ENCODE peak calls at places on chromosomes 2 and 18, in ten cellular contexts. One of them, this sample, is unnamed.

GRCh38 chr2:210199854-210200253 is 25.4 kb downstream of the ACADL start:
- DNase-seq in pancreas: no peak
- DNase-seq in SJSA1: no peak
- DNase-seq in ovary: no peak
- DNase-seq in H9: no peak
- DNase-seq in sigmoid colon: no peak
- DNase-seq in prostate gland: no peak
- DNase-seq in CD8-positive, alpha-beta T cell: no peak
- DNase-seq in mammary epithelial cell: no peak
- DNase-seq in suprapubic skin: no peak
- DNase-seq in this sample: no peak

GRCh38 chr2:194054262-194054767 is 1602.7 kb upstream of the SLC39A10 start:
- DNase-seq in prostate gland: no peak
- DNase-seq in sigmoid colon: no peak
- DNase-seq in ovary: no peak
- DNase-seq in CD8-positive, alpha-beta T cell: no peak
- DNase-seq in SJSA1: no peak
- DNase-seq in suprapubic skin: no peak
- DNase-seq in H9: no peak
- DNase-seq in pancreas: no peak
- DNase-seq in mammary epithelial cell: no peak
- DNase-seq in this sample: no peak

GRCh38 chr2:437772-438393 is 150.0 kb upstream of the ALKAL2 start:
- DNase-seq in prostate gland: no peak
- DNase-seq in H9: peak; percentile 24
- DNase-seq in suprapubic skin: no peak
- DNase-seq in SJSA1: no peak
- DNase-seq in sigmoid colon: no peak
- DNase-seq in ovary: no peak
- DNase-seq in pancreas: peak; percentile 60
- DNase-seq in CD8-positive, alpha-beta T cell: peak; percentile 72
- DNase-seq in mammary epithelial cell: no peak
- DNase-seq in this sample: no peak

GRCh38 chr2:159811232-159811631 is 13.2 kb upstream of the CD302 start:
- DNase-seq in prostate gland: no peak
- DNase-seq in sigmoid colon: no peak
- DNase-seq in suprapubic skin: no peak
- DNase-seq in SJSA1: no peak
- DNase-seq in ovary: no peak
- DNase-seq in H9: no peak
- DNase-seq in CD8-positive, alpha-beta T cell: no peak
- DNase-seq in pancreas: no peak
- DNase-seq in mammary epithelial cell: no peak
- DNase-seq in this sample: no peak

GRCh38 chr2:163800889-163801498 is 65.2 kb upstream of the FIGN start:
- DNase-seq in sigmoid colon: no peak
- DNase-seq in suprapubic skin: no peak
- DNase-seq in prostate gland: no peak
- DNase-seq in ovary: no peak
- DNase-seq in H9: no peak
- DNase-seq in CD8-positive, alpha-beta T cell: no peak
- DNase-seq in pancreas: no peak
- DNase-seq in mammary epithelial cell: no peak
- DNase-seq in SJSA1: peak; percentile 36
- DNase-seq in this sample: peak; percentile 8

GRCh38 chr2:223868005-223868404 is 30.6 kb upstream of the AP1S3 start:
- DNase-seq in CD8-positive, alpha-beta T cell: no peak
- DNase-seq in sigmoid colon: no peak
- DNase-seq in prostate gland: no peak
- DNase-seq in suprapubic skin: no peak
- DNase-seq in ovary: no peak
- DNase-seq in mammary epithelial cell: no peak
- DNase-seq in H9: no peak
- DNase-seq in pancreas: no peak
- DNase-seq in SJSA1: no peak
- DNase-seq in this sample: no peak

GRCh38 chr2:196331143-196331542 is 159.8 kb upstream of the STK17B start:
- DNase-seq in pancreas: no peak
- DNase-seq in H9: no peak
- DNase-seq in suprapubic skin: no peak
- DNase-seq in SJSA1: peak; percentile 59
- DNase-seq in CD8-positive, alpha-beta T cell: no peak
- DNase-seq in prostate gland: no peak
- DNase-seq in sigmoid colon: no peak
- DNase-seq in ovary: no peak
- DNase-seq in mammary epithelial cell: peak; percentile 21
- DNase-seq in this sample: peak; percentile 44

GRCh38 chr18:36012891-36013290 is 40.4 kb downstream of the RMP24 start:
- DNase-seq in mammary epithelial cell: no peak
- DNase-seq in H9: no peak
- DNase-seq in sigmoid colon: no peak
- DNase-seq in CD8-positive, alpha-beta T cell: no peak
- DNase-seq in suprapubic skin: no peak
- DNase-seq in SJSA1: no peak
- DNase-seq in pancreas: no peak
- DNase-seq in prostate gland: no peak
- DNase-seq in ovary: no peak
- DNase-seq in this sample: no peak

GRCh38 chr18:68847219-68847860 is 49.5 kb downstream of the CCDC102B start:
- DNase-seq in H9: no peak
- DNase-seq in CD8-positive, alpha-beta T cell: no peak
- DNase-seq in pancreas: no peak
- DNase-seq in ovary: no peak
- DNase-seq in mammary epithelial cell: no peak
- DNase-seq in SJSA1: no peak
- DNase-seq in prostate gland: no peak
- DNase-seq in sigmoid colon: no peak
- DNase-seq in suprapubic skin: no peak
- DNase-seq in this sample: peak; percentile 11

GRCh38 chr2:12081481-12082210 is 335.2 kb downstream of the LPIN1 start:
- DNase-seq in pancreas: no peak
- DNase-seq in sigmoid colon: no peak
- DNase-seq in CD8-positive, alpha-beta T cell: no peak
- DNase-seq in ovary: no peak
- DNase-seq in H9: no peak
- DNase-seq in mammary epithelial cell: no peak
- DNase-seq in suprapubic skin: no peak
- DNase-seq in SJSA1: no peak
- DNase-seq in prostate gland: no peak
- DNase-seq in this sample: no peak

GRCh38 chr2:85995648-85996529 is 107.1 kb upstream of the ST3GAL5 start:
- DNase-seq in suprapubic skin: peak; percentile 56
- DNase-seq in pancreas: no peak
- DNase-seq in sigmoid colon: peak; percentile 40
- DNase-seq in CD8-positive, alpha-beta T cell: no peak
- DNase-seq in H9: peak; percentile 17
- DNase-seq in prostate gland: no peak
- DNase-seq in mammary epithelial cell: no peak
- DNase-seq in ovary: peak; percentile 9
- DNase-seq in SJSA1: no peak
- DNase-seq in this sample: no peak

GRCh38 chr2:20198001-20198400 is 26.9 kb downstream of the SDC1 start:
- DNase-seq in suprapubic skin: no peak
- DNase-seq in SJSA1: no peak
- DNase-seq in sigmoid colon: no peak
- DNase-seq in H9: no peak
- DNase-seq in mammary epithelial cell: no peak
- DNase-seq in ovary: no peak
- DNase-seq in pancreas: no peak
- DNase-seq in prostate gland: peak; percentile 42
- DNase-seq in CD8-positive, alpha-beta T cell: no peak
- DNase-seq in this sample: no peak

GRCh38 chr2:192286093-192286701 is 91.5 kb upstream of the TMEFF2 start:
- DNase-seq in pancreas: no peak
- DNase-seq in H9: no peak
- DNase-seq in ovary: no peak
- DNase-seq in mammary epithelial cell: peak; percentile 35
- DNase-seq in prostate gland: no peak
- DNase-seq in SJSA1: peak; percentile 9
- DNase-seq in CD8-positive, alpha-beta T cell: no peak
- DNase-seq in sigmoid colon: no peak
- DNase-seq in suprapubic skin: no peak
- DNase-seq in this sample: peak; percentile 23

GRCh38 chr2:151150325-151150724 is 111.3 kb downstream of the RBM43 start:
- DNase-seq in ovary: no peak
- DNase-seq in SJSA1: no peak
- DNase-seq in CD8-positive, alpha-beta T cell: no peak
- DNase-seq in suprapubic skin: no peak
- DNase-seq in sigmoid colon: no peak
- DNase-seq in mammary epithelial cell: no peak
- DNase-seq in prostate gland: no peak
- DNase-seq in pancreas: no peak
- DNase-seq in H9: no peak
- DNase-seq in this sample: no peak

GRCh38 chr2:120722603-120723421 is 12.9 kb upstream of the GLI2 start:
- DNase-seq in sigmoid colon: no peak
- DNase-seq in pancreas: no peak
- DNase-seq in SJSA1: peak; percentile 92
- DNase-seq in prostate gland: no peak
- DNase-seq in suprapubic skin: peak; percentile 50
- DNase-seq in ovary: no peak
- DNase-seq in CD8-positive, alpha-beta T cell: no peak
- DNase-seq in mammary epithelial cell: no peak
- DNase-seq in H9: peak; percentile 40
- DNase-seq in this sample: no peak

GRCh38 chr2:120541553-120541932 is 194.1 kb upstream of the GLI2 start:
- DNase-seq in suprapubic skin: no peak
- DNase-seq in sigmoid colon: no peak
- DNase-seq in pancreas: no peak
- DNase-seq in ovary: no peak
- DNase-seq in prostate gland: no peak
- DNase-seq in mammary epithelial cell: no peak
- DNase-seq in SJSA1: no peak
- DNase-seq in CD8-positive, alpha-beta T cell: no peak
- DNase-seq in H9: no peak
- DNase-seq in this sample: no peak

GRCh38 chr2:163191372-163191771 is 352.8 kb upstream of the KCNH7 start:
- DNase-seq in pancreas: no peak
- DNase-seq in suprapubic skin: no peak
- DNase-seq in mammary epithelial cell: peak; percentile 32
- DNase-seq in CD8-positive, alpha-beta T cell: no peak
- DNase-seq in prostate gland: no peak
- DNase-seq in sigmoid colon: no peak
- DNase-seq in ovary: no peak
- DNase-seq in SJSA1: peak; percentile 7
- DNase-seq in H9: no peak
- DNase-seq in this sample: no peak

GRCh38 chr2:198309673-198310280 is 505.4 kb downstream of the PLCL1 start:
- DNase-seq in SJSA1: peak; percentile 27
- DNase-seq in sigmoid colon: no peak
- DNase-seq in suprapubic skin: no peak
- DNase-seq in ovary: no peak
- DNase-seq in H9: peak; percentile 50
- DNase-seq in prostate gland: no peak
- DNase-seq in mammary epithelial cell: peak; percentile 27
- DNase-seq in CD8-positive, alpha-beta T cell: peak; percentile 50
- DNase-seq in pancreas: no peak
- DNase-seq in this sample: peak; percentile 10

DNA sequence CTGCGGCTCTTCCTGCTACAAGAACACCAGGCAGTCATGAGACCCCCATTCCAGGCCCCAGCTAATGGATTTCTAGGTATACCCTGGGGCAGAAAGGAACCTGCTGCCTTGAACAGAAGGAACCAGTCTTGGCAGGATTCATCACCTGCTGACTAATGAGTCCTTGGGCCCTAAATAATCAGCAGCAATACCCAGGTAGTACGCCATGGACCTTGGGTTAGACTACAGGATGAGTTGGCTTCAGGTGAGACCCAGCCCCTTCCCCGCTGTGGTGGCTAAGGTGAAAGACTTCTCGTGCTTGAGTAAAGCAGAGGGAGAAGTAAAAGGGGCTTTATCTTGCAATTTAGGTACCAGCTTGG is 105.0 kb downstream of the SPIRE1 start:
- DNase-seq in sigmoid colon: no peak
- DNase-seq in pancreas: no peak
- DNase-seq in prostate gland: no peak
- DNase-seq in H9: no peak
- DNase-seq in ovary: no peak
- DNase-seq in CD8-positive, alpha-beta T cell: no peak
- DNase-seq in mammary epithelial cell: peak; percentile 62
- DNase-seq in SJSA1: no peak
- DNase-seq in suprapubic skin: no peak
- DNase-seq in this sample: no peak
- H3K9me3 ChIP-seq in sigmoid colon: no peaks in the 10 kb centered on the region
- H3K9me3 ChIP-seq in pancreas: no peaks in the 10 kb centered on the region
- H3K9me3 ChIP-seq in prostate gland: no peaks in the 10 kb centered on the region
- H3K9me3 ChIP-seq in H9: peaks cover 6% of the 10 kb centered on the region
- H3K9me3 ChIP-seq in ovary: peaks cover 5% of the 10 kb centered on the region
- H3K9me3 ChIP-seq in CD8-positive, alpha-beta T cell: no peaks in the 10 kb centered on the region
- H3K9me3 ChIP-seq in mammary epithelial cell: peaks cover 4% of the 10 kb centered on the region
- H3K9me3 ChIP-seq in SJSA1: peaks cover 2% of the 10 kb centered on the region
- H3K9me3 ChIP-seq in suprapubic skin: peaks cover 10% of the 10 kb centered on the region
- H3K9me3 ChIP-seq in this sample: peaks cover 11% of the 10 kb centered on the region

GRCh38 chr2:102801098-102801718 is 39.4 kb downstream of the TMEM182 start:
- DNase-seq in pancreas: no peak
- DNase-seq in sigmoid colon: no peak
- DNase-seq in mammary epithelial cell: peak; percentile 7
- DNase-seq in prostate gland: no peak
- DNase-seq in suprapubic skin: no peak
- DNase-seq in H9: no peak
- DNase-seq in CD8-positive, alpha-beta T cell: no peak
- DNase-seq in SJSA1: no peak
- DNase-seq in ovary: no peak
- DNase-seq in this sample: no peak
- H3K9me3 ChIP-seq in pancreas: no peaks in the 10 kb centered on the region
- H3K9me3 ChIP-seq in sigmoid colon: peaks cover 22% of the 10 kb centered on the region
- H3K9me3 ChIP-seq in mammary epithelial cell: peaks cover 6% of the 10 kb centered on the region
- H3K9me3 ChIP-seq in prostate gland: no peaks in the 10 kb centered on the region
- H3K9me3 ChIP-seq in suprapubic skin: peaks cover 11% of the 10 kb centered on the region
- H3K9me3 ChIP-seq in H9: peaks cover 25% of the 10 kb centered on the region
- H3K9me3 ChIP-seq in CD8-positive, alpha-beta T cell: peaks cover 15% of the 10 kb centered on the region
- H3K9me3 ChIP-seq in SJSA1: peaks cover 4% of the 10 kb centered on the region
- H3K9me3 ChIP-seq in ovary: no peaks in the 10 kb centered on the region
- H3K9me3 ChIP-seq in this sample: peaks cover 14% of the 10 kb centered on the region

GRCh38 chr18:9048808-9049494 is 53.5 kb upstream of the NDUFV2 start:
- DNase-seq in H9: no peak
- DNase-seq in suprapubic skin: no peak
- DNase-seq in prostate gland: no peak
- DNase-seq in ovary: no peak
- DNase-seq in sigmoid colon: no peak
- DNase-seq in SJSA1: no peak
- DNase-seq in pancreas: no peak
- DNase-seq in CD8-positive, alpha-beta T cell: no peak
- DNase-seq in mammary epithelial cell: peak; percentile 62
- DNase-seq in this sample: no peak
- H3K9me3 ChIP-seq in H9: no peaks in the 10 kb centered on the region
- H3K9me3 ChIP-seq in suprapubic skin: no peaks in the 10 kb centered on the region
- H3K9me3 ChIP-seq in prostate gland: no peaks in the 10 kb centered on the region
- H3K9me3 ChIP-seq in ovary: no peaks in the 10 kb centered on the region
- H3K9me3 ChIP-seq in sigmoid colon: no peaks in the 10 kb centered on the region
- H3K9me3 ChIP-seq in SJSA1: no peaks in the 10 kb centered on the region
- H3K9me3 ChIP-seq in pancreas: no peaks in the 10 kb centered on the region
- H3K9me3 ChIP-seq in CD8-positive, alpha-beta T cell: no peaks in the 10 kb centered on the region
- H3K9me3 ChIP-seq in mammary epithelial cell: peaks cover 22% of the 10 kb centered on the region
- H3K9me3 ChIP-seq in this sample: peaks cover 6% of the 10 kb centered on the region

DNA sequence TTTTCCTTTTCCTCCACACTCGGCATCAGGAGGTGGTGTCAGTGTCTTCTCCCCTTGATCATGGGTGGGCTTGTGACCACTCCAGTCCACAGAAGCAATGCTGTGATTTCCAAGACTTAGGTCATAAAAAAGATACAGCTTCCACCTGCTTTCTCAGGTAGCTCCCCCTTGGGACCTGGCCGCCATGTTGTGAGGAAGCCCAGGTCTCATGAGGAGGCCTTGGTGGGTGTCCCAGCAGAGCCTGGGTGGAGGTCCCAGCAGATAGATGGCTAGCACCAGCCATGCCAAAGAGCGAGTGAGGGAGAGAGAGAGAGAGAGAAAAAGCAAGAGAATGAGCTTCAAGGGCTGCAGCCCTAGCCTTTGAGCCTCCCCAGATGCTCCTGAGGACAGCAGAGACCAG is 16.0 kb downstream of the SLC66A2 start:
- DNase-seq in sigmoid colon: peak; percentile 37
- DNase-seq in H9: peak; percentile 5
- DNase-seq in prostate gland: no peak
- DNase-seq in suprapubic skin: peak; percentile 34
- DNase-seq in CD8-positive, alpha-beta T cell: no peak
- DNase-seq in pancreas: no peak
- DNase-seq in SJSA1: no peak
- DNase-seq in ovary: peak; percentile 1
- DNase-seq in mammary epithelial cell: no peak
- DNase-seq in this sample: no peak
- H3K9me3 ChIP-seq in sigmoid colon: no peaks in the 10 kb centered on the region
- H3K9me3 ChIP-seq in H9: peaks cover 5% of the 10 kb centered on the region
- H3K9me3 ChIP-seq in prostate gland: no peaks in the 10 kb centered on the region
- H3K9me3 ChIP-seq in suprapubic skin: peaks cover 21% of the 10 kb centered on the region
- H3K9me3 ChIP-seq in CD8-positive, alpha-beta T cell: peaks cover 6% of the 10 kb centered on the region
- H3K9me3 ChIP-seq in pancreas: no peaks in the 10 kb centered on the region
- H3K9me3 ChIP-seq in SJSA1: peaks cover 20% of the 10 kb centered on the region
- H3K9me3 ChIP-seq in ovary: no peaks in the 10 kb centered on the region
- H3K9me3 ChIP-seq in mammary epithelial cell: peaks cover 19% of the 10 kb centered on the region
- H3K9me3 ChIP-seq in this sample: peaks cover 35% of the 10 kb centered on the region

This sample was measured in AG04450.